ENCODE peak calls at places on chromosomes 4 and X, in ten cellular contexts. N is hippocampal formation; L is posterior cingulate gyrus; M is H54; H is EH; F is GM19239; K is M059J; R is effector CD4-positive, alpha-beta T cell; Q is activated T-cell treated with anti-CD3 and anti-CD28 coated beads, Interleukin-2, amount 50 U/mL, for 1 hour; B is substantia nigra. T is an unnamed sample.

GRCh38 chr4:14646831-14647230 is 355.4 kb upstream of the CPEB2 start:
- DNase-seq in N (no peak), L (no peak), M (no peak), H (no peak), F (no peak), K (peak), R (no peak), Q (no peak), B (no peak), T (peak)

GRCh38 chr4:53764761-53765490 is 173.6 kb upstream of the LNX1 start:
- DNase-seq in N (no peak), L (no peak), M (no peak), H (peak), F (no peak), K (peak), R (no peak), Q (no peak), B (no peak), T (no peak)

GRCh38 chr4:185134176-185134869 is 8.7 kb upstream of the SLC25A4 start:
- DNase-seq in N (peak), L (no peak), M (peak), H (peak), F (peak), K (peak), R (no peak), Q (no peak), B (no peak), T (peak)

GRCh38 chrX:109733658-109734022 is 583 bp upstream of the ACSL4 start:
- DNase-seq in N (no peak), L (no peak), M (no peak), H (no peak), F (no peak), K (no peak), R (no peak), Q (no peak), B (no peak), T (no peak)

GRCh38 chr4:13441506-13441905 is 42.6 kb downstream of the RAB28 start:
- DNase-seq in N (no peak), L (no peak), M (no peak), H (no peak), F (no peak), K (no peak), R (no peak), Q (no peak), B (no peak), T (no peak)

GRCh38 chr4:123785515-123785914 is 388.9 kb downstream of the SPRY1 start:
- DNase-seq in N (no peak), L (no peak), M (no peak), H (peak), F (no peak), K (peak), R (no peak), Q (no peak), B (no peak), T (peak)

GRCh38 chr4:150234246-150234645 is 156.0 kb downstream of the DCLK2 start:
- DNase-seq in N (no peak), L (no peak), M (no peak), H (peak), F (no peak), K (peak), R (no peak), Q (no peak), B (no peak), T (no peak)

GRCh38 chr4:94390804-94391410 is 48.3 kb upstream of the HPGDS start:
- DNase-seq in N (no peak), L (no peak), M (no peak), H (peak), F (peak), K (peak), R (no peak), Q (no peak), B (no peak), T (no peak)

GRCh38 chr4:8090312-8090711 is 68.3 kb downstream of the ABLIM2 start:
- DNase-seq in N (no peak), L (peak), M (no peak), H (peak), F (no peak), K (peak), R (no peak), Q (no peak), B (no peak), T (peak)

GRCh38 chrX:45803383-45803921 is 602.8 kb upstream of the DIPK2B start:
- DNase-seq in N (no peak), L (no peak), M (no peak), H (peak), F (no peak), K (peak), R (no peak), Q (no peak), B (no peak), T (peak)

GRCh38 chr4:25484243-25484721 is 107.2 kb downstream of the ANAPC4 start:
- DNase-seq in N (no peak), L (no peak), M (no peak), H (peak), F (no peak), K (peak), R (no peak), Q (no peak), B (no peak), T (no peak)

GRCh38 chrX:153934473-153935325 is at the start of gene NAA10:
- DNase-seq in N (peak), L (peak), M (peak), H (peak), F (peak), K (peak), R (peak), Q (peak), B (peak), T (peak)

GRCh38 chr4:42628740-42629139 is 28.2 kb downstream of the ATP8A1 start:
- DNase-seq in N (no peak), L (no peak), M (no peak), H (no peak), F (no peak), K (no peak), R (no peak), Q (no peak), B (no peak), T (no peak)

GRCh38 chrX:55801811-55802210 is 84.3 kb downstream of the RRAGB start:
- DNase-seq in N (no peak), L (no peak), M (no peak), H (no peak), F (no peak), K (no peak), R (no peak), Q (no peak), B (no peak), T (no peak)

GRCh38 chr4:40423735-40424134 is 88.6 kb downstream of the CHRNA9 start:
- DNase-seq in N (no peak), L (no peak), M (no peak), H (peak), F (no peak), K (peak), R (no peak), Q (no peak), B (no peak), T (peak)

GRCh38 chrX:123064053-123064452 is 120.0 kb upstream of the GRIA3 start:
- DNase-seq in N (no peak), L (no peak), M (no peak), H (no peak), F (no peak), K (no peak), R (no peak), Q (no peak), B (no peak), T (no peak)

T was measured in osteoblast.